ENCODE peak calls at places on chromosomes 12 and 14, in nine cellular contexts. W, Z, Y, F, J, V, L, O and M are unnamed samples. For H3K4me1, the result is how much of the 10 kb centered on the place peaks cover.

GRCh38 chr14:104554088-104554607 is 25.4 kb upstream of the C14orf180 start:
- DNase-seq in Z (no peak), W (peak), L (no peak), V (peak), F (no peak), O (no peak), J (no peak), Y (no peak), M (peak)

GRCh38 chr12:109273354-109273753 is 35.7 kb downstream of the FOXN4 start:
- DNase-seq in O (no peak), Z (peak), L (no peak), F (no peak), V (no peak), J (no peak), W (no peak), Y (no peak), M (no peak)

GRCh38 chr12:52493172-52493571 is at the start of gene KRT6A:
- DNase-seq in W (no peak), V (no peak), F (no peak), Z (no peak), O (no peak), Y (no peak), L (no peak), J (no peak), M (no peak)

GRCh38 chr12:100755186-100755585 is 39.4 kb upstream of the ANO4 start:
- DNase-seq in L (no peak), F (no peak), J (no peak), W (no peak), Y (no peak), O (no peak), V (no peak), Z (no peak), M (no peak)

GRCh38 chr14:72904840-72905561 is 11.1 kb upstream of the DPF3 start:
- DNase-seq in Y (peak), L (peak), O (peak), W (peak), Z (peak), V (no peak), F (peak), J (peak), M (no peak)

GRCh38 chr12:88237954-88238353 is 95.8 kb downstream of the TMTC3 start:
- DNase-seq in W (no peak), Y (no peak), J (no peak), V (no peak), F (no peak), O (no peak), Z (no peak), L (no peak), M (no peak)

GRCh38 chr12:104172564-104172935 is 34.5 kb upstream of the NFYB start:
- DNase-seq in Y (no peak), Z (no peak), F (no peak), W (no peak), L (no peak), J (no peak), V (no peak), O (no peak), M (no peak)

GRCh38 chr12:57832966-57833365 is 13.6 kb downstream of the CTDSP2 start:
- DNase-seq in V (no peak), W (no peak), O (no peak), Y (no peak), F (peak), Z (peak), L (no peak), J (no peak), M (no peak)

GRCh38 chr12:126937431-126937830 is 1329.5 kb upstream of the TMEM132C start:
- DNase-seq in W (no peak), Z (no peak), J (no peak), Y (no peak), V (no peak), L (no peak), F (no peak), O (no peak), M (no peak)

GRCh38 chr14:79354336-79354735 is 857.0 kb downstream of the DIO2 start:
- DNase-seq in Y (no peak), O (no peak), J (no peak), W (no peak), Z (no peak), L (no peak), F (no peak), V (no peak), M (no peak)

GRCh38 chr12:108643941-108644742 is 10.4 kb upstream of the SELPLG start:
- DNase-seq in F (peak), O (no peak), J (peak), L (peak), Z (no peak), V (no peak), Y (no peak), W (peak), M (peak)

GRCh38 chr14:91929700-91930099 is 17.8 kb downstream of the FBLN5 start:
- DNase-seq in F (no peak), O (no peak), J (no peak), Z (no peak), V (no peak), L (no peak), Y (no peak), W (no peak), M (peak)

GRCh38 chr12:125017801-125018200 is 24.4 kb downstream of the BRI3BP start:
- DNase-seq in L (no peak), J (no peak), Z (no peak), V (no peak), F (no peak), O (no peak), Y (no peak), W (no peak), M (peak)

GRCh38 chr12:92721668-92722067 is 18.9 kb downstream of the PLEKHG7 start:
- DNase-seq in O (no peak), L (no peak), W (no peak), Z (no peak), Y (no peak), J (no peak), V (no peak), F (no peak), M (no peak)

GRCh38 chr14:106802413-106803364 is 1276.3 kb downstream of the TMEM121 start:
- DNase-seq in W (no peak), O (no peak), J (no peak), V (peak), Z (no peak), L (no peak), F (no peak), Y (no peak), M (no peak)

GRCh38 chr12:2959194-2959507 is at the start of gene TEAD4:
- DNase-seq in Y (peak), L (peak), Z (peak), J (peak), W (peak), V (peak), O (no peak), F (peak), M (peak)

GRCh38 chr14:77618381-77618780 is 1.9 kb upstream of the SPTLC2 start:
- DNase-seq in V (no peak), F (no peak), W (no peak), Z (no peak), L (no peak), O (no peak), Y (no peak), J (no peak), M (no peak)

GRCh38 chr12:109878749-109879148 is 1.6 kb downstream of the GLTP start:
- DNase-seq in V (no peak), W (no peak), Z (no peak), Y (no peak), F (no peak), L (no peak), O (no peak), J (no peak), M (no peak)

GRCh38 chr14:105013150-105013787 is 7.6 kb downstream of the CDCA4 start:
- DNase-seq in V (no peak), Z (no peak), W (no peak), F (peak), O (no peak), Y (no peak), J (no peak), L (no peak), M (peak)

GRCh38 chr12:57605308-57606015 is 838 bp downstream of the DTX3 start:
- DNase-seq in Z (peak), J (no peak), V (no peak), L (no peak), F (no peak), O (no peak), Y (no peak), W (no peak), M (no peak)

GRCh38 chr12:68451261-68452091 is 119.3 kb upstream of the MDM1 start:
- DNase-seq in V (no peak), W (no peak), O (no peak), J (no peak), F (peak), L (peak), Z (peak), Y (peak), M (no peak)

GRCh38 chr12:109968032-109968420 is 28.1 kb downstream of the GIT2 start:
- DNase-seq in Z (no peak), W (no peak), O (no peak), L (no peak), V (no peak), Y (no peak), J (no peak), F (no peak), M (no peak)

GRCh38 chr12:98646165-98646764 is 1.2 kb downstream of the APAF1 start:
- DNase-seq in V (no peak), J (no peak), O (no peak), F (no peak), L (no peak), Y (no peak), Z (peak), W (no peak), M (no peak)

GRCh38 chr12:111758120-111758561 is 8.6 kb upstream of the ALDH2 start:
- DNase-seq in J (peak), F (peak), V (peak), O (no peak), Z (peak), L (no peak), W (peak), Y (peak), M (no peak)

GRCh38 chr12:96881608-96882007 is 25.4 kb upstream of the NEDD1 start:
- DNase-seq in V (no peak), J (no peak), L (no peak), Z (no peak), F (no peak), Y (no peak), O (no peak), W (no peak), M (no peak)

GRCh38 chr12:106120578-106121105 is 18.1 kb downstream of the NUAK1 start:
- DNase-seq in Z (no peak), Y (no peak), L (no peak), V (no peak), J (peak), F (no peak), W (no peak), O (no peak), M (no peak)

GRCh38 chr14:52801014-52801708 is 9.8 kb upstream of the GNPNAT1 start:
- DNase-seq in L (no peak), W (no peak), O (no peak), J (no peak), Y (no peak), Z (peak), F (no peak), V (no peak), M (peak)

GRCh38 chr12:32618115-32618514 is 61.0 kb upstream of the DNM1L start:
- DNase-seq in O (no peak), L (no peak), J (no peak), V (no peak), Z (peak), Y (no peak), F (no peak), W (no peak), M (no peak)

GRCh38 chr14:68551045-68551683 is 241.7 kb downstream of the ZFP36L1 start:
- DNase-seq in J (no peak), Z (no peak), V (peak), W (no peak), O (no peak), F (no peak), Y (no peak), L (no peak), M (no peak)

GRCh38 chr12:109832534-109833306 is 478 bp downstream of the TRPV4 start:
- DNase-seq in V (no peak), F (no peak), L (no peak), J (no peak), Y (no peak), Z (no peak), O (no peak), W (no peak), M (no peak)

GRCh38 chr14:76767681-76768055 is 6.4 kb downstream of the VASH1 start:
- DNase-seq in O (no peak), Y (no peak), Z (no peak), L (no peak), W (no peak), V (no peak), J (no peak), F (no peak), M (no peak)

GRCh38 chr12:102917026-102917787 is at the start of gene PAH:
- DNase-seq in L (no peak), Y (peak), V (peak), F (peak), J (no peak), Z (peak), W (peak), O (no peak), M (no peak)
- H3K4me3 ChIP-seq in L (no peak), Y (peak), V (peak), F (no peak), J (no peak), Z (peak), W (peak), O (peak), M (no peak)

GRCh38 chr12:46365951-46366379 is 6.6 kb downstream of the SLC38A2 start:
- DNase-seq in W (no peak), L (no peak), Z (no peak), Y (no peak), J (no peak), O (no peak), V (no peak), F (no peak), M (no peak)

GRCh38 chr12:46363582-46364299 is 8.8 kb downstream of the SLC38A2 start:
- DNase-seq in V (no peak), W (no peak), J (no peak), Z (no peak), L (no peak), O (no peak), Y (no peak), F (no peak), M (no peak)

GRCh38 chr12:46364300-46364696 is 8.3 kb downstream of the SLC38A2 start:
- DNase-seq in V (no peak), Y (no peak), J (no peak), W (no peak), Z (no peak), L (no peak), O (no peak), F (no peak), M (no peak)

GRCh38 chr12:46366771-46367170 is 5.8 kb downstream of the SLC38A2 start:
- DNase-seq in F (no peak), Z (no peak), J (no peak), W (no peak), O (no peak), L (no peak), Y (no peak), V (no peak), M (no peak)

DNA sequence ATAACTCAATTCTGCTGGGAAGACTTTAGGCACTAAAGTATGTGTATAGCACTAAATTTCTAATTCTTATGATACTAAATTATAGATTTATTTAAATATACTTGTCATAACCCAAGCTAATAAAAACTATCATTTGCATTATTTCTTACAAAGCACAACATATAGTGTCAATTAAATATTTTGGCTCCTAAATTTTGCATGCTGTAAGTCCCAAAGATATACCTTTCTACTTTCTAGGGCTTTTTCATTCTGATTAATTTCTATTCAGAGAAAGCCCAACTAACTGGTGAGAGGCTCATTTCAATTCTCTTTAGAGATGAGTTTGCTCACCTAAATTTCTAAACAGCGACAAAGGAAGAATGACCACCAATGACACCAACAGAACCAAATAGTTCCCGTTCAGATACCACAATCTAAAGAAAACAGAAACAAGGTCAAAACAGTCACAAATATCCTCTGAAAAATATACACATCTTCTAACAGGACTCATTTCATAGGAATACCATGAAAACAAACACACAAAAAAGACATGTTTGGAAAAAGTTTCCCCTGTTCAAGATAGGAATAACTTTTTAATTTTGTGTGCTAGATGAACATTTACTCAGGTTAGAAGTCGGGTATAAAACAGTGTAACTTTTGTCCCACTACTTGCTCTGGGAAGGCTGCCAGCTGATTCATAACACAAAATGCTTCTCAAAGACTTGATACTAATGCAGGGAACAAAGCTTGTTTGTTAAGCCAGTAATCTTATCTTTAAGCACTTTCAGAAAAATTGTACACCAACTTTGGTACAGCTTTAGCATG is 7.6 kb downstream of the SLC38A2 start:
- DNase-seq in V (no peak), W (no peak), F (peak), Y (peak), Z (no peak), J (no peak), O (no peak), L (no peak), M (peak)
- H3K4me1 ChIP-seq in V (half or more), W (half or more), F (under half), Y (half or more), Z (under half), J (half or more), O (half or more), L (under half), M (under half)

GRCh38 chr12:54991161-54991991 is 6.8 kb upstream of the TESPA1 start:
- DNase-seq in W (no peak), L (no peak), O (no peak), Y (no peak), F (no peak), Z (no peak), V (no peak), J (no peak), M (no peak)

GRCh38 chr12:54989829-54990228 is 5.3 kb upstream of the TESPA1 start:
- DNase-seq in L (no peak), J (no peak), Z (no peak), V (no peak), F (no peak), O (no peak), Y (no peak), W (no peak), M (no peak)

GRCh38 chr12:54996235-54996634 is 11.7 kb upstream of the TESPA1 start:
- DNase-seq in O (no peak), Z (no peak), W (no peak), L (no peak), V (no peak), Y (no peak), J (no peak), F (no peak), M (no peak)

GRCh38 chr12:54991992-54992377 is 7.4 kb upstream of the TESPA1 start:
- DNase-seq in J (no peak), Z (no peak), W (no peak), V (no peak), F (no peak), O (no peak), Y (no peak), L (no peak), M (no peak)

DNA sequence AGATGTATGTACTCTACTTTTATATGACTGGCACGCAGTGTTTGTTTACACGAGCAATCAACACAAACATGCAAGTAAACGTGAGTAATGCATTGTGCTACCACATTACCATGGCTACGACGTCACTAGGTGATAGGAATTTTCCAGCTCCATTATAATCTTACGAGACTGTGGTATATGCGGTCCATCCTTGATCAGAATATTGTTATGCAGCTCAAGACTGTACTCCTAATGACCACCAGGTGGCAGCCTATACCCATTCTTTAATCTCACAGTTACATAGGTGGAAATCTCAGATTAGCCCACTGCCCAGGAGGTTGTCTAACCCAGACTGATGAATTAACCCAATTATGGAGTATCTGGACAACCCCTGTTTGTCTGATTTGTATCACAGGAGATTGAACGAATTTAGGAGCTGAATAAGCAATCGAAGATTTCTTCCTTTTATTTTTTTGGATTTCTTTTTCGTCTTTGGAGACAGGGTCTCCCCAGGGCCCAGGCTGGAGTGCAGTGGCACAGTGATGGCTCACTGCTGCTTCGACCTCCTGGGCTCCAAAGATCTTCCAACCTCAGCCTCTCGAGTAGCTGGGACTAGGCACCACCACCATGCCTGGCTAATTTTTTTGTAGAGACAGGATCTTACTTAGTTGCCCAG is 8.7 kb upstream of the TESPA1 start:
- DNase-seq in J (no peak), W (no peak), Y (peak), L (peak), F (peak), V (no peak), O (peak), Z (peak), M (no peak)
- H3K27ac ChIP-seq in J (no peak), W (no peak), Y (no peak), L (no peak), F (no peak), V (no peak), O (no peak), Z (no peak), M (no peak)

DNA sequence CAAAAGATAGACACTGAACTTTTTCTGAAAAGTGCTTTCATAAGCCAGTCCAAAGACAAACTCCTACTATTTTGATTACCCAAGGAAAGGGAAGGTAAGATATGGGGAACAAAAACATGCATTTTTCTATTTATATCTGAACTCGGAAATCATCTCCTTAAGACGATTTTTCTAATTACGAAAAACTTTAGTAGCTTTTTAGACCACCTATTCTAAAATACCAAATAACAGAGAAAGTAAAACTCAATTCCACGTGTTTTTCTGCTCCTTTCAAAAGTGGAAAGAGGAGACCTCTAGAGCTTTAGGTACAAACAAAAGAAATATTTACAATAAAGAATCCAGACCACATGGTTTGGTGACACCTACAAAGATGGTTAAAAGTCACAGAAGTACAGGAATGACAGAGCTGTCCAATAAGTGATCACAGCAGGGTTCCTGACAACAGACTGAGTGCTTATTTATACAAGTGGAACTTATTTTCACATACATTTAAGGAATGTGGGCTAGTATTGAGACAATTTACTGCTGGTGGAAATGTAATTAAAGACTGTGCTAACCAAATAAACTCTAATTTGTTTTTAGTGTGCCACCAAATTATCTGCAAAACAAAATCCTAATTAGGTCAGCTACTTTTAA is 2.5 kb downstream of the LRIG3 start:
- DNase-seq in W (no peak), F (no peak), J (no peak), Z (no peak), O (no peak), L (no peak), Y (no peak), V (no peak), M (no peak)
- H3K4me3 ChIP-seq in W (peak), F (peak), J (peak), Z (no peak), O (no peak), L (peak), Y (peak), V (peak), M (peak)